ENCODE peak calls at places on chromosome 1, in ten cellular contexts. One of them, this sample, is unnamed.
A peak's percentile ranks its signal among the peaks of the same experiment; 100 is the strongest.

GRCh38 chr1:184270556-184270955 is 116.3 kb upstream of the C1orf21 start:
- DNase-seq in amniotic stem cell: no peak
- DNase-seq in T-helper 9 cell: no peak
- DNase-seq in AG09319: no peak
- DNase-seq in neural progenitor cell: peak; percentile 53
- DNase-seq in DMS153: no peak
- DNase-seq in hippocampal formation: no peak
- DNase-seq in AG09309: no peak
- DNase-seq in NAMALWA: no peak
- DNase-seq in cardiac muscle cell: peak; percentile 76
- DNase-seq in this sample: no peak

GRCh38 chr1:36304970-36305914 is 926 bp upstream of the SH3D21 start:
- DNase-seq in amniotic stem cell: no peak
- DNase-seq in T-helper 9 cell: no peak
- DNase-seq in AG09319: no peak
- DNase-seq in neural progenitor cell: no peak
- DNase-seq in DMS153: no peak
- DNase-seq in hippocampal formation: no peak
- DNase-seq in AG09309: no peak
- DNase-seq in NAMALWA: no peak
- DNase-seq in cardiac muscle cell: no peak
- DNase-seq in this sample: no peak

GRCh38 chr1:181482521-181483083 is 715 bp upstream of the CACNA1E start:
- DNase-seq in amniotic stem cell: no peak
- DNase-seq in T-helper 9 cell: no peak
- DNase-seq in AG09319: no peak
- DNase-seq in neural progenitor cell: peak; percentile 85
- DNase-seq in DMS153: peak; percentile 51
- DNase-seq in hippocampal formation: no peak
- DNase-seq in AG09309: no peak
- DNase-seq in NAMALWA: no peak
- DNase-seq in cardiac muscle cell: peak; percentile 49
- DNase-seq in this sample: no peak

GRCh38 chr1:229130028-229130668 is 140.8 kb upstream of the RAB4A start:
- DNase-seq in amniotic stem cell: no peak
- DNase-seq in T-helper 9 cell: no peak
- DNase-seq in AG09319: no peak
- DNase-seq in neural progenitor cell: no peak
- DNase-seq in DMS153: no peak
- DNase-seq in hippocampal formation: no peak
- DNase-seq in AG09309: no peak
- DNase-seq in NAMALWA: no peak
- DNase-seq in cardiac muscle cell: no peak
- DNase-seq in this sample: no peak

GRCh38 chr1:76583237-76583868 is 283.9 kb upstream of the ST6GALNAC5 start:
- DNase-seq in amniotic stem cell: no peak
- DNase-seq in T-helper 9 cell: no peak
- DNase-seq in AG09319: no peak
- DNase-seq in neural progenitor cell: no peak
- DNase-seq in DMS153: no peak
- DNase-seq in hippocampal formation: no peak
- DNase-seq in AG09309: no peak
- DNase-seq in NAMALWA: no peak
- DNase-seq in cardiac muscle cell: no peak
- DNase-seq in this sample: no peak

GRCh38 chr1:214377886-214378285 is 96.9 kb downstream of the SMYD2 start:
- DNase-seq in amniotic stem cell: peak; percentile 46
- DNase-seq in T-helper 9 cell: no peak
- DNase-seq in AG09319: peak; percentile 51
- DNase-seq in neural progenitor cell: no peak
- DNase-seq in DMS153: no peak
- DNase-seq in hippocampal formation: no peak
- DNase-seq in AG09309: no peak
- DNase-seq in NAMALWA: no peak
- DNase-seq in cardiac muscle cell: no peak
- DNase-seq in this sample: no peak

GRCh38 chr1:244138399-244138798 is 87.3 kb downstream of the ZBTB18 start:
- DNase-seq in amniotic stem cell: no peak
- DNase-seq in T-helper 9 cell: no peak
- DNase-seq in AG09319: no peak
- DNase-seq in neural progenitor cell: no peak
- DNase-seq in DMS153: no peak
- DNase-seq in hippocampal formation: no peak
- DNase-seq in AG09309: no peak
- DNase-seq in NAMALWA: no peak
- DNase-seq in cardiac muscle cell: no peak
- DNase-seq in this sample: no peak

GRCh38 chr1:236465959-236466303 is 57.9 kb upstream of the LGALS8 start:
- DNase-seq in amniotic stem cell: no peak
- DNase-seq in T-helper 9 cell: no peak
- DNase-seq in AG09319: no peak
- DNase-seq in neural progenitor cell: no peak
- DNase-seq in DMS153: no peak
- DNase-seq in hippocampal formation: no peak
- DNase-seq in AG09309: no peak
- DNase-seq in NAMALWA: peak; percentile 12
- DNase-seq in cardiac muscle cell: no peak
- DNase-seq in this sample: no peak

GRCh38 chr1:2045468-2046224 is 4.6 kb upstream of the PRKCZ start:
- DNase-seq in amniotic stem cell: no peak
- DNase-seq in T-helper 9 cell: no peak
- DNase-seq in AG09319: no peak
- DNase-seq in neural progenitor cell: no peak
- DNase-seq in DMS153: no peak
- DNase-seq in hippocampal formation: no peak
- DNase-seq in AG09309: no peak
- DNase-seq in NAMALWA: no peak
- DNase-seq in cardiac muscle cell: no peak
- DNase-seq in this sample: no peak

GRCh38 chr1:9406111-9406510 is 113.4 kb downstream of the SPSB1 start:
- DNase-seq in amniotic stem cell: no peak
- DNase-seq in T-helper 9 cell: no peak
- DNase-seq in AG09319: no peak
- DNase-seq in neural progenitor cell: no peak
- DNase-seq in DMS153: peak; percentile 29
- DNase-seq in hippocampal formation: peak; percentile 3
- DNase-seq in AG09309: no peak
- DNase-seq in NAMALWA: peak; percentile 64
- DNase-seq in cardiac muscle cell: no peak
- DNase-seq in this sample: no peak

GRCh38 chr1:210437781-210438180 is 109.1 kb downstream of the HHAT start:
- DNase-seq in amniotic stem cell: no peak
- DNase-seq in T-helper 9 cell: no peak
- DNase-seq in AG09319: no peak
- DNase-seq in neural progenitor cell: no peak
- DNase-seq in DMS153: no peak
- DNase-seq in hippocampal formation: no peak
- DNase-seq in AG09309: no peak
- DNase-seq in NAMALWA: no peak
- DNase-seq in cardiac muscle cell: no peak
- DNase-seq in this sample: no peak

GRCh38 chr1:212457740-212458338 is 25.1 kb downstream of the NENF start:
- DNase-seq in amniotic stem cell: no peak
- DNase-seq in T-helper 9 cell: peak; percentile 31
- DNase-seq in AG09319: no peak
- DNase-seq in neural progenitor cell: peak; percentile 78
- DNase-seq in DMS153: peak; percentile 55
- DNase-seq in hippocampal formation: no peak
- DNase-seq in AG09309: no peak
- DNase-seq in NAMALWA: peak; percentile 79
- DNase-seq in cardiac muscle cell: peak; percentile 68
- DNase-seq in this sample: peak; percentile 31

GRCh38 chr1:12475947-12476346 is 142.1 kb downstream of the DHRS3 start:
- DNase-seq in amniotic stem cell: no peak
- DNase-seq in T-helper 9 cell: no peak
- DNase-seq in AG09319: no peak
- DNase-seq in neural progenitor cell: no peak
- DNase-seq in DMS153: peak; percentile 36
- DNase-seq in hippocampal formation: no peak
- DNase-seq in AG09309: no peak
- DNase-seq in NAMALWA: no peak
- DNase-seq in cardiac muscle cell: no peak
- DNase-seq in this sample: no peak

GRCh38 chr1:37071829-37072228 is 37.5 kb upstream of the GRIK3 start:
- DNase-seq in amniotic stem cell: no peak
- DNase-seq in T-helper 9 cell: no peak
- DNase-seq in AG09319: no peak
- DNase-seq in neural progenitor cell: no peak
- DNase-seq in DMS153: no peak
- DNase-seq in hippocampal formation: no peak
- DNase-seq in AG09309: no peak
- DNase-seq in NAMALWA: no peak
- DNase-seq in cardiac muscle cell: peak; percentile 60
- DNase-seq in this sample: no peak

GRCh38 chr1:36322085-36322785 is 1.2 kb downstream of the EVA1B start:
- DNase-seq in amniotic stem cell: no peak
- DNase-seq in T-helper 9 cell: no peak
- DNase-seq in AG09319: no peak
- DNase-seq in neural progenitor cell: peak; percentile 52
- DNase-seq in DMS153: no peak
- DNase-seq in hippocampal formation: no peak
- DNase-seq in AG09309: no peak
- DNase-seq in NAMALWA: no peak
- DNase-seq in cardiac muscle cell: no peak
- DNase-seq in this sample: peak; percentile 19

GRCh38 chr1:114116086-114116485 is 37.6 kb downstream of the SYT6 start:
- DNase-seq in amniotic stem cell: no peak
- DNase-seq in T-helper 9 cell: no peak
- DNase-seq in AG09319: no peak
- DNase-seq in neural progenitor cell: no peak
- DNase-seq in DMS153: no peak
- DNase-seq in hippocampal formation: no peak
- DNase-seq in AG09309: no peak
- DNase-seq in NAMALWA: no peak
- DNase-seq in cardiac muscle cell: no peak
- DNase-seq in this sample: no peak

GRCh38 chr1:207755846-207756692 is 4.2 kb downstream of the CD46 start:
- DNase-seq in amniotic stem cell: no peak
- DNase-seq in T-helper 9 cell: no peak
- DNase-seq in AG09319: no peak
- DNase-seq in neural progenitor cell: no peak
- DNase-seq in DMS153: no peak
- DNase-seq in hippocampal formation: no peak
- DNase-seq in AG09309: no peak
- DNase-seq in NAMALWA: no peak
- DNase-seq in cardiac muscle cell: no peak
- DNase-seq in this sample: no peak

GRCh38 chr1:10415211-10415930 is 14.9 kb upstream of the CENPS start:
- DNase-seq in amniotic stem cell: no peak
- DNase-seq in T-helper 9 cell: no peak
- DNase-seq in AG09319: peak; percentile 57
- DNase-seq in neural progenitor cell: no peak
- DNase-seq in DMS153: peak; percentile 18
- DNase-seq in hippocampal formation: no peak
- DNase-seq in AG09309: peak; percentile 79
- DNase-seq in NAMALWA: no peak
- DNase-seq in cardiac muscle cell: no peak
- DNase-seq in this sample: no peak

GRCh38 chr1:233289676-233290075 is 5.8 kb downstream of the PCNX2 start:
- DNase-seq in amniotic stem cell: no peak
- DNase-seq in T-helper 9 cell: no peak
- DNase-seq in AG09319: no peak
- DNase-seq in neural progenitor cell: peak; percentile 65
- DNase-seq in DMS153: no peak
- DNase-seq in hippocampal formation: no peak
- DNase-seq in AG09309: no peak
- DNase-seq in NAMALWA: no peak
- DNase-seq in cardiac muscle cell: no peak
- DNase-seq in this sample: no peak

GRCh38 chr1:93713247-93713764 is 31.7 kb upstream of the BCAR3 start:
- DNase-seq in amniotic stem cell: no peak
- DNase-seq in T-helper 9 cell: no peak
- DNase-seq in AG09319: no peak
- DNase-seq in neural progenitor cell: no peak
- DNase-seq in DMS153: no peak
- DNase-seq in hippocampal formation: no peak
- DNase-seq in AG09309: no peak
- DNase-seq in NAMALWA: no peak
- DNase-seq in cardiac muscle cell: no peak
- DNase-seq in this sample: no peak

GRCh38 chr1:227032396-227032795 is 92.3 kb downstream of the COQ8A start:
- DNase-seq in amniotic stem cell: no peak
- DNase-seq in T-helper 9 cell: no peak
- DNase-seq in AG09319: no peak
- DNase-seq in neural progenitor cell: no peak
- DNase-seq in DMS153: no peak
- DNase-seq in hippocampal formation: no peak
- DNase-seq in AG09309: no peak
- DNase-seq in NAMALWA: no peak
- DNase-seq in cardiac muscle cell: no peak
- DNase-seq in this sample: no peak

GRCh38 chr1:1371741-1372711 is 3.0 kb downstream of the AURKAIP1 start:
- DNase-seq in amniotic stem cell: no peak
- DNase-seq in T-helper 9 cell: peak; percentile 77
- DNase-seq in AG09319: no peak
- DNase-seq in neural progenitor cell: peak; percentile 80
- DNase-seq in DMS153: peak; percentile 46
- DNase-seq in hippocampal formation: no peak
- DNase-seq in AG09309: no peak
- DNase-seq in NAMALWA: peak; percentile 86
- DNase-seq in cardiac muscle cell: peak; percentile 76
- DNase-seq in this sample: peak; percentile 82

GRCh38 chr1:22745675-22746585 is 35.3 kb downstream of the EPHB2 start:
- DNase-seq in amniotic stem cell: no peak
- DNase-seq in T-helper 9 cell: no peak
- DNase-seq in AG09319: no peak
- DNase-seq in neural progenitor cell: no peak
- DNase-seq in DMS153: no peak
- DNase-seq in hippocampal formation: no peak
- DNase-seq in AG09309: no peak
- DNase-seq in NAMALWA: no peak
- DNase-seq in cardiac muscle cell: no peak
- DNase-seq in this sample: no peak

GRCh38 chr1:60394436-60394835 is 320.9 kb upstream of the C1orf87 start:
- DNase-seq in amniotic stem cell: no peak
- DNase-seq in T-helper 9 cell: no peak
- DNase-seq in AG09319: no peak
- DNase-seq in neural progenitor cell: no peak
- DNase-seq in DMS153: no peak
- DNase-seq in hippocampal formation: no peak
- DNase-seq in AG09309: no peak
- DNase-seq in NAMALWA: peak; percentile 63
- DNase-seq in cardiac muscle cell: no peak
- DNase-seq in this sample: no peak

GRCh38 chr1:44775078-44775929 is at the start of gene RPS8:
- DNase-seq in amniotic stem cell: peak; percentile 88
- DNase-seq in T-helper 9 cell: peak; percentile 82
- DNase-seq in AG09319: peak; percentile 83
- DNase-seq in neural progenitor cell: peak; percentile 98
- DNase-seq in DMS153: peak; percentile 95
- DNase-seq in hippocampal formation: peak; percentile 94
- DNase-seq in AG09309: peak; percentile 78
- DNase-seq in NAMALWA: peak; percentile 95
- DNase-seq in cardiac muscle cell: peak; percentile 97
- DNase-seq in this sample: peak; percentile 84

GRCh38 chr1:36889846-36890245 is 144.5 kb downstream of the GRIK3 start:
- DNase-seq in amniotic stem cell: no peak
- DNase-seq in T-helper 9 cell: no peak
- DNase-seq in AG09319: no peak
- DNase-seq in neural progenitor cell: no peak
- DNase-seq in DMS153: no peak
- DNase-seq in hippocampal formation: no peak
- DNase-seq in AG09309: no peak
- DNase-seq in NAMALWA: no peak
- DNase-seq in cardiac muscle cell: no peak
- DNase-seq in this sample: no peak

GRCh38 chr1:90612033-90612432 is 105.1 kb downstream of the BARHL2 start:
- DNase-seq in amniotic stem cell: no peak
- DNase-seq in T-helper 9 cell: no peak
- DNase-seq in AG09319: no peak
- DNase-seq in neural progenitor cell: no peak
- DNase-seq in DMS153: no peak
- DNase-seq in hippocampal formation: no peak
- DNase-seq in AG09309: no peak
- DNase-seq in NAMALWA: no peak
- DNase-seq in cardiac muscle cell: no peak
- DNase-seq in this sample: no peak

GRCh38 chr1:57599233-57599994 is 175.6 kb upstream of the DAB1 start:
- DNase-seq in amniotic stem cell: no peak
- DNase-seq in T-helper 9 cell: no peak
- DNase-seq in AG09319: no peak
- DNase-seq in neural progenitor cell: peak; percentile 56
- DNase-seq in DMS153: no peak
- DNase-seq in hippocampal formation: no peak
- DNase-seq in AG09309: peak; percentile 1
- DNase-seq in NAMALWA: no peak
- DNase-seq in cardiac muscle cell: peak; percentile 85
- DNase-seq in this sample: no peak

This sample was measured in memory B cell.